ENCODE peak calls at places on chromosomes 13 and 19, in ten cellular contexts. E is lower lobe of right lung, V is choroid plexus epithelial cell, N is HFF-Myc, F is OCI-LY7, M is IMR-90, D is ascending aorta, J is BJ, Y is lower leg skin, C is right atrium auricular region. Q is an unnamed sample.
A peak's percentile ranks its signal among the peaks of the same experiment; 100 is the strongest.

GRCh38 chr13:39025433-39025839 is 12.5 kb downstream of the PROSER1 start:
- DNase-seq in E (no peak), V (no peak), N (no peak), F (no peak), M (no peak), D (no peak), J (no peak), Y (no peak), C (no peak), Q (no peak)

GRCh38 chr13:23349127-23349897 is 84.2 kb downstream of the SACS start:
- DNase-seq in E (no peak), V (no peak), N (no peak), F (no peak), M (no peak), D (no peak), J (peak; percentile 18), Y (peak; percentile 28), C (no peak), Q (peak; percentile 10)

GRCh38 chr19:41302624-41303351 is 7.2 kb upstream of the CCDC97 start:
- DNase-seq in E (no peak), V (no peak), N (no peak), F (no peak), M (no peak), D (no peak), J (no peak), Y (no peak), C (no peak), Q (no peak)

GRCh38 chr13:93226623-93227279 is at the start of gene GPC6:
- DNase-seq in E (no peak), V (peak; percentile 98), N (peak; percentile 82), F (no peak), M (peak; percentile 95), D (peak; percentile 80), J (no peak), Y (no peak), C (no peak), Q (peak; percentile 57)

GRCh38 chr19:38388310-38389100 is at the start of gene SPRED3:
- DNase-seq in E (no peak), V (peak; percentile 61), N (no peak), F (no peak), M (peak; percentile 66), D (no peak), J (no peak), Y (no peak), C (no peak), Q (no peak)

GRCh38 chr13:96052655-96053002 is 572 bp downstream of the UGGT2 start:
- DNase-seq in E (no peak), V (peak; percentile 77), N (no peak), F (no peak), M (peak; percentile 83), D (no peak), J (peak; percentile 7), Y (no peak), C (no peak), Q (no peak)

GRCh38 chr19:9839415-9839814 is 4.3 kb downstream of the PIN1 start:
- DNase-seq in E (no peak), V (peak; percentile 53), N (peak; percentile 54), F (no peak), M (peak; percentile 51), D (no peak), J (no peak), Y (no peak), C (no peak), Q (no peak)

GRCh38 chr13:25207291-25207690 is 35.2 kb upstream of the AMER2 start:
- DNase-seq in E (no peak), V (no peak), N (no peak), F (no peak), M (no peak), D (no peak), J (no peak), Y (no peak), C (no peak), Q (no peak)

DNA sequence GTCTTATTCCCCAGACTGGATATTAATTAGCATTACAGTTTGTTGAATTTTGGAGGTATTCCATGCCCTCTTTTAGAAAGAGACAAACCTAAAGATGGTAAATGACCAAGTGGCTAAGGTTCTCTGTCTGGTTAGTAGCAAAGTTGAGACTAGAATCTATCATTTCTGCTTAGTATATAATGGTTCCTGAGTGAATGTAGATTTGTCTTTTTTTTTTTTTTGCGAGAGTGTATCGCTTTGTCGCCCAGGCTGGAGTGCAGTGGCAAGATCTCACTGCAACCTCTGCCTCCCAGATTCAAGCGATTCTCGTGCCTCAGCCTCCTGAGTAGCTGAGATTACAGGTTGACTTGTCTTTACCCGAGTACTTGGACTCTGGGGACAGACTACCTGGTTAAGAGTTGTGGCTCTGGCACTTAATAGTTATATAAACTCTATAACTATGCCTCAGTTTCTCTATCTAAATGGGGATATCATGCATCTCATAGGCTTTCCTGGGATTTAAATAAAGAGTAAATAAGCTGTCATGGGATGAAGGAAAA is 2.7 kb downstream of the NAA16 start:
- DNase-seq in E (no peak), V (no peak), N (no peak), F (no peak), M (no peak), D (no peak), J (no peak), Y (no peak), C (no peak), Q (no peak)
- H3K4me3 ChIP-seq in E (no peak overlapping the region), V (no peak overlapping the region), N (peak overlapping the region; percentile 94), F (peak overlapping the region; percentile 79), M (peak overlapping the region; percentile 23), D (no peak overlapping the region), J (peak overlapping the region; percentile 7), Y (no peak overlapping the region), C (no peak overlapping the region), Q (no peak overlapping the region)

GRCh38 chr19:13831560-13832056 is 36.4 kb downstream of the ZSWIM4 start:
- DNase-seq in E (no peak), V (no peak), N (no peak), F (no peak), M (no peak), D (no peak), J (no peak), Y (no peak), C (no peak), Q (no peak)

GRCh38 chr19:13832096-13832495 is 36.9 kb downstream of the ZSWIM4 start:
- DNase-seq in E (no peak), V (no peak), N (no peak), F (no peak), M (no peak), D (no peak), J (no peak), Y (no peak), C (no peak), Q (no peak)

GRCh38 chr19:13835791-13836723 is 40.8 kb downstream of the ZSWIM4 start:
- DNase-seq in E (peak; percentile 82), V (no peak), N (no peak), F (peak; percentile 55), M (no peak), D (peak; percentile 84), J (no peak), Y (no peak), C (no peak), Q (no peak)

GRCh38 chr19:13834308-13834790 is 39.1 kb downstream of the ZSWIM4 start:
- DNase-seq in E (no peak), V (peak; percentile 57), N (no peak), F (no peak), M (peak; percentile 76), D (peak; percentile 68), J (no peak), Y (no peak), C (no peak), Q (no peak)

DNA sequence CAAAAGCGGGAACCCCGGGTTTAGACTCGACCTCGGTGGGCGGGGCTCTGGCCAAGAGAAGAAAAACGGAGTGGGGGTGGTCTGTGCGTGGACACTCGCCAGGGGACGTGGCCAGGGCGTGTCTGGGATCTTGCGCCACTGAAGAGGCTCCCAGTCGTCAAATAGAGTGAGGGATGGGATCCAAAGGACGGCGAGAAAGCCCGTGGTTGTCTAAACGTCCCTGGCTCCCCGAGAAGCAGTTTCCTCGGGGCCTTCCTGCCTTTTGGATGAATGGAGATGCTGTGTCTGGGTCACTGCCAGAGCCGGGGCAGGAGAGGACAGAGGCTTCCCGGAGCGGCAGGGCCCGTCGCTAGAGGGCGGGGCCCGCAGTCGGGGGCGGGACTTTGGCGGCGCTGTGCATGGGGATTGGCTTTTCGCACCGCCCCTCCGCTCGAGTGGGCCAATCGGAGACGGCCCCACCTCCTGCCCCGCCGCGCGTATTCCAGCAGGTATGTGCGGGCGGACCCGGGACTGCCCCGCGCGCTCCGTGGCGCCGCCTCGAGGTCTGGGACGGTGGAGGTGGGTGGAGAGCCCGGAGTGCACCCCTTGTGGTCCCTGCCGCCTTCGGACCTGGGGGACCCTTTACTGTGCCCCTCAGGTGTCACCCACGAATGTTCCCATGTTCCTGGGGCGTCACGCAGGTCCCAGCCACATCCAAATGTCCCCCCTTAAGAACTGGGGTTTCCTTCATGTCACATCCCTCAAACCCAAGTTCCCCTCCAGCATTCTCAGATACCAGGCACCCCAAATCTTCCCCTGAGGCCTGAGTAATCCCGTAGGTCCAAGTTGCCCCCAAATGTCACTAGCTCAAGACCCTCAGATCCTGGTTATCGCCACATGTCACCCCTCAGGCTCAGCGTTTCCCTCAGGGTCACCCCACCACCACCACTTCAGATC is 38.4 kb downstream of the ZSWIM4 start:
- DNase-seq in E (peak; percentile 95), V (peak; percentile 93), N (no peak), F (peak; percentile 93), M (peak; percentile 86), D (peak; percentile 96), J (no peak), Y (peak; percentile 93), C (peak; percentile 96), Q (peak; percentile 93)
- TF ChIP-seq CTCF in E (peak; percentile 47), V (peak; percentile 56), N (peak; percentile 35), F (peak; percentile 78), M (peak; percentile 49), D (peak; percentile 44), J (peak; percentile 66), Y (no peak), C (peak; percentile 63), Q (peak; percentile 29)

GRCh38 chr19:50152578-50152977 is 10.5 kb downstream of the IZUMO2 start:
- DNase-seq in E (no peak), V (no peak), N (no peak), F (no peak), M (no peak), D (no peak), J (no peak), Y (no peak), C (no peak), Q (no peak)

GRCh38 chr19:50148528-50148927 is 14.6 kb downstream of the IZUMO2 start:
- DNase-seq in E (no peak), V (no peak), N (no peak), F (no peak), M (no peak), D (no peak), J (no peak), Y (no peak), C (no peak), Q (no peak)

GRCh38 chr19:50147462-50148423 is 15.3 kb downstream of the IZUMO2 start:
- DNase-seq in E (peak; percentile 91), V (peak; percentile 76), N (peak; percentile 40), F (peak; percentile 25), M (peak; percentile 92), D (peak; percentile 93), J (peak; percentile 39), Y (peak; percentile 82), C (peak; percentile 90), Q (peak; percentile 85)
- H3K4me3 ChIP-seq in E (peak overlapping the region; percentile 76), V (peak overlapping the region; percentile 51), N (peak overlapping the region; percentile 36), F (no peak overlapping the region), M (peak overlapping the region; percentile 58), D (peak overlapping the region; percentile 71), J (peak overlapping the region; percentile 56), Y (peak overlapping the region; percentile 33), C (peak overlapping the region; percentile 51), Q (peak overlapping the region; percentile 63)

GRCh38 chr19:42315024-42315423 is 1.9 kb downstream of the TMEM145 start:
- DNase-seq in E (no peak), V (no peak), N (no peak), F (no peak), M (no peak), D (no peak), J (no peak), Y (no peak), C (no peak), Q (no peak)

GRCh38 chr19:42316223-42317211 is 3.4 kb downstream of the TMEM145 start:
- DNase-seq in E (peak; percentile 74), V (peak; percentile 42), N (no peak), F (peak; percentile 55), M (peak; percentile 21), D (no peak), J (no peak), Y (no peak), C (no peak), Q (no peak)

GRCh38 chr19:42313096-42313839 is at the start of gene TMEM145:
- DNase-seq in E (no peak), V (peak; percentile 50), N (no peak), F (peak; percentile 53), M (peak; percentile 52), D (no peak), J (no peak), Y (no peak), C (no peak), Q (no peak)

GRCh38 chr19:42322305-42322704 is 3.1 kb upstream of the MEGF8 start:
- DNase-seq in E (no peak), V (no peak), N (no peak), F (no peak), M (no peak), D (no peak), J (no peak), Y (no peak), C (no peak), Q (no peak)

GRCh38 chr19:42317535-42317934 is 4.4 kb downstream of the TMEM145 start:
- DNase-seq in E (no peak), V (no peak), N (no peak), F (peak; percentile 48), M (no peak), D (no peak), J (no peak), Y (no peak), C (no peak), Q (no peak)
- TF ChIP-seq CTCF in E (no peak), V (no peak), N (no peak), F (peak; percentile 55), M (no peak), D (no peak), J (no peak), Y (no peak), C (no peak), Q (no peak)

Q was measured in tibial nerve.